ENCODE peak calls at places on chromosomes 12 and 14, in four cellular contexts. Q is AG04450, P is cardiac muscle cell, C is fibroblast of mammary gland. E is an unnamed sample.

GRCh38 chr12:46454981-46455380 is 82.4 kb upstream of the SLC38A2 start:
- DNase-seq in P (no peak), Q (no peak), C (no peak), E (no peak)

GRCh38 chr14:64117671-64118402 is 176.3 kb downstream of the ESR2 start:
- DNase-seq in C (peak), P (no peak), Q (no peak), E (peak)

GRCh38 chr12:27425306-27425705 is 21.2 kb upstream of the SMCO2 start:
- DNase-seq in C (no peak), P (no peak), Q (no peak), E (peak)

GRCh38 chr14:97337670-97338069 is 540.5 kb downstream of the VRK1 start:
- DNase-seq in C (no peak), Q (no peak), P (no peak), E (no peak)

GRCh38 chr12:95633049-95633545 is 81.8 kb upstream of the USP44 start:
- DNase-seq in C (peak), Q (no peak), P (no peak), E (peak)

GRCh38 chr12:124790650-124791400 is 72.8 kb downstream of the SCARB1 start:
- DNase-seq in P (no peak), C (no peak), Q (no peak), E (no peak)

GRCh38 chr14:56491299-56492285 is 88.0 kb upstream of the TMEM260 start:
- DNase-seq in Q (peak), P (peak), C (peak), E (peak)

GRCh38 chr14:68084256-68084655 is 264.7 kb downstream of the RAD51B start:
- DNase-seq in P (peak), C (peak), Q (no peak), E (peak)

GRCh38 chr12:95439578-95440230 is 34.2 kb upstream of the METAP2 start:
- DNase-seq in Q (no peak), P (no peak), C (no peak), E (no peak)

GRCh38 chr12:57454566-57455373 is at the start of gene INHBE:
- DNase-seq in C (peak), Q (peak), P (peak), E (peak)

GRCh38 chr12:96257550-96258392 is 63.6 kb downstream of the ELK3 start:
- DNase-seq in C (peak), P (no peak), Q (no peak), E (peak)

GRCh38 chr14:68495101-68495637 is 297.7 kb downstream of the ZFP36L1 start:
- DNase-seq in P (no peak), Q (no peak), C (no peak), E (no peak)

GRCh38 chr12:124162151-124163110 is 132.5 kb upstream of the RFLNA start:
- DNase-seq in C (peak), P (no peak), Q (no peak), E (peak)

GRCh38 chr14:55136868-55137785 is 8.1 kb downstream of the LGALS3 start:
- DNase-seq in Q (peak), C (peak), P (no peak), E (peak)

GRCh38 chr12:27493260-27493935 is 30.6 kb upstream of the PPFIBP1 start:
- DNase-seq in Q (no peak), C (no peak), P (no peak), E (no peak)

DNA sequence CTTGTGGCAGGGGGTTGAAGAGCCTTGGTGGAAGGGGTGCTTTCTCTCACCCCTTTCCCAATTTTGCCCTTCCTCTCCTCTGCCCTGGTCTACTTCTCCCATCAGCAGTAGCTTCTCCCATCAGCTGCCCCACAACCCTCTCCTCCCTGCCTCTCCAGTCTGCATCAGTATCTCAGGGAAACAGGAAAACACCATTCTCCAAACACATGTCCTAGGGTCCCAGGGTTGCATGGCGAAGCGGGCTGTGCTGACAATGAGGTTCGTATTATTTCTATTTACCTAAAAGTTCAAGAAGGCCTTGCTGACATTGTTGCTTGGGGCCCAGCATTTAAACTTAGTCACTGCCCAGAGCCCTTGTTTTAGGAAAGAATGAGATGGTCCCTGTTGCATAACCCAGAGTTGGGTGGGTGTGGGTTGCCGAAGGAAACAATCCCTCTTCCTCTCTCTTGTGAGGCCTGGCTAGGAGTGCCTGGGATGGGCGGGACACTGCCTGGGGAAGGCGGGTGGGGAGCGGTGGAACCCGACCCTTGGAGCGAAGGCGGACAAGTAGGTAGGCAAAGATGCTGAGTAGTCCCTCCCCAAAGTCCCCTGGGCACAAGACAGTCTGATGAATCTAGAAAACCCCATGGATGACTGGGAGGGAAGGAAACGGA is 1.3 kb upstream of the IGFBP6 start:
- DNase-seq in P (no peak), Q (peak), C (peak), E (peak)
- H3K4me3 ChIP-seq in P (no peak), Q (peak), C (peak), E (peak)

GRCh38 chr14:49972840-49973239 is 80.0 kb downstream of the ARF6 start:
- DNase-seq in Q (peak), P (no peak), C (peak), E (peak)
- H3K4me3 ChIP-seq in Q (peak), P (no peak), C (no peak), E (no peak)

GRCh38 chr14:60647081-60647836 is 2.0 kb downstream of the SIX1 start:
- DNase-seq in C (peak), Q (no peak), P (no peak), E (peak)
- H3K4me3 ChIP-seq in C (peak), Q (peak), P (peak), E (peak)

GRCh38 chr12:118058227-118058626 is 2.8 kb downstream of the WSB2 start:
- DNase-seq in Q (no peak), C (no peak), P (no peak), E (no peak)
- H3K4me3 ChIP-seq in Q (no peak), C (no peak), P (no peak), E (no peak)

DNA sequence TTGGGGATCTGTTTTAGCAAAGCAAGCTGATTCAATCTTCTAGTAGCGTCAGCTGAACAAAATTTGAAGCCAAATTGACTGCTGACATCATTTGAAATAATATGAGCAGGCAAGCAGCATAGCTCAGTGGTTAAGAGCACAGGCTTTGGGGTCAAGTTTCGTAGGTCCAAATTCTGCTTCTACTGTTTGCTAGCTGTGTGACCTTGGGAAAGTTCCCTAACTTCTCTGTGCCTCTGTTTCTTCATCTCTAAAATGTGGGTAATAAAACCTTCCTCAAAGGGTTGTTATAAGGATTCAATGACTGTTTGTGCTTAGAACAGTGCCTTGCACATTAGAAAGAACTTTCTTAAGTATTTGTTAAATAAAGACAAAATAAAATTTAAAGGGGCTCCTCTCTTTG is 12.7 kb downstream of the GPR19 start:
- DNase-seq in Q (no peak), C (no peak), P (no peak), E (no peak)
- H3K4me3 ChIP-seq in Q (no peak), C (no peak), P (no peak), E (no peak)

DNA sequence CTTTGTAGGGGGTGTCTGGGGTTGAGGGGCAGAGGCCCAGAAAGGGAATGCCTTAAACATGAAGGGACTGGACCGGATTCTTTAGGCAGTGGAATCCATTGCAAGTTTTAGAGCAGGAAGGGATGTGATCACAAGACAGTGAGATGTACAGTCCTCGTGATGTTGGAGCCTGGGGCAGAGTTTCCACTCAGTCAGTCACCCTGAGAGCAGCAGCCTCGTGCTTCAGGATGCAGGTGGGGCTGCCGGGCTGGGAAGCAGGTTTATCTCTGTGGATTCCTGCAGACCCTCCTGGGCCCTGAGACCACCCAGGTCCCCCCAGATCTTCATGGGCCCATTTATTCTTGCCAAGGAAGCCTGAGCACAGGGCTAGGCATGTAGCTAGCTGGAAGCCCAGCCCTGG is 38.5 kb downstream of the RIN3 start:
- DNase-seq in C (no peak), Q (no peak), P (no peak), E (no peak)
- H3K4me3 ChIP-seq in C (no peak), Q (no peak), P (no peak), E (no peak)

E was measured in fibroblast of the aortic adventitia.